ENCODE peak calls at places on chromosomes 6 and 20, in nine cellular contexts. One of them, this sample, is unnamed.

GRCh38 chr6:75735491-75736186 is 13.4 kb upstream of the MYO6 start:
- DNase-seq in GM13976: peak
- DNase-seq in AG09319: no peak
- DNase-seq in mucosa of descending colon: no peak
- DNase-seq in pancreas: no peak
- DNase-seq in CD4-positive, alpha-beta T cell: no peak
- DNase-seq in GM12864: no peak
- DNase-seq in cardiac fibroblast: peak
- DNase-seq in GM20000: peak
- DNase-seq in this sample: no peak

GRCh38 chr20:60754866-60755265 is 497.2 kb upstream of the CDH4 start:
- DNase-seq in GM12864: no peak
- DNase-seq in GM20000: no peak
- DNase-seq in AG09319: no peak
- DNase-seq in CD4-positive, alpha-beta T cell: no peak
- DNase-seq in GM13976: no peak
- DNase-seq in cardiac fibroblast: no peak
- DNase-seq in mucosa of descending colon: no peak
- DNase-seq in pancreas: no peak
- DNase-seq in this sample: no peak

GRCh38 chr6:137867685-137868509 is 838 bp downstream of the TNFAIP3 start:
- DNase-seq in mucosa of descending colon: peak
- DNase-seq in GM13976: no peak
- DNase-seq in cardiac fibroblast: no peak
- DNase-seq in pancreas: no peak
- DNase-seq in GM20000: peak
- DNase-seq in CD4-positive, alpha-beta T cell: peak
- DNase-seq in GM12864: no peak
- DNase-seq in AG09319: no peak
- DNase-seq in this sample: peak

GRCh38 chr6:85405175-85405852 is 44.6 kb upstream of the NT5E start:
- DNase-seq in cardiac fibroblast: no peak
- DNase-seq in pancreas: peak
- DNase-seq in GM12864: no peak
- DNase-seq in GM20000: no peak
- DNase-seq in AG09319: peak
- DNase-seq in mucosa of descending colon: peak
- DNase-seq in GM13976: no peak
- DNase-seq in CD4-positive, alpha-beta T cell: no peak
- DNase-seq in this sample: no peak

GRCh38 chr6:5762561-5762968 is 244.2 kb downstream of the NRN1 start:
- DNase-seq in GM12864: no peak
- DNase-seq in cardiac fibroblast: peak
- DNase-seq in CD4-positive, alpha-beta T cell: no peak
- DNase-seq in GM13976: no peak
- DNase-seq in GM20000: no peak
- DNase-seq in AG09319: no peak
- DNase-seq in pancreas: no peak
- DNase-seq in mucosa of descending colon: no peak
- DNase-seq in this sample: no peak

GRCh38 chr6:147530132-147531060 is 21.9 kb downstream of the SAMD5 start:
- DNase-seq in pancreas: no peak
- DNase-seq in CD4-positive, alpha-beta T cell: no peak
- DNase-seq in GM20000: no peak
- DNase-seq in GM12864: no peak
- DNase-seq in cardiac fibroblast: no peak
- DNase-seq in mucosa of descending colon: peak
- DNase-seq in AG09319: no peak
- DNase-seq in GM13976: no peak
- DNase-seq in this sample: no peak

GRCh38 chr20:33394718-33395117 is 6.6 kb downstream of the CDK5RAP1 start:
- DNase-seq in CD4-positive, alpha-beta T cell: no peak
- DNase-seq in pancreas: no peak
- DNase-seq in GM12864: no peak
- DNase-seq in GM13976: no peak
- DNase-seq in GM20000: no peak
- DNase-seq in mucosa of descending colon: no peak
- DNase-seq in cardiac fibroblast: no peak
- DNase-seq in AG09319: no peak
- DNase-seq in this sample: no peak

GRCh38 chr6:143592335-143592734 is 80.8 kb upstream of the FUCA2 start:
- DNase-seq in GM12864: no peak
- DNase-seq in GM13976: no peak
- DNase-seq in mucosa of descending colon: no peak
- DNase-seq in pancreas: no peak
- DNase-seq in CD4-positive, alpha-beta T cell: no peak
- DNase-seq in AG09319: no peak
- DNase-seq in cardiac fibroblast: no peak
- DNase-seq in GM20000: no peak
- DNase-seq in this sample: no peak

GRCh38 chr20:62069741-62070216 is 4.1 kb upstream of the TAF4 start:
- DNase-seq in GM13976: no peak
- DNase-seq in GM20000: no peak
- DNase-seq in GM12864: no peak
- DNase-seq in cardiac fibroblast: peak
- DNase-seq in AG09319: no peak
- DNase-seq in CD4-positive, alpha-beta T cell: no peak
- DNase-seq in mucosa of descending colon: peak
- DNase-seq in pancreas: peak
- DNase-seq in this sample: no peak

GRCh38 chr6:112480551-112480950 is 133.4 kb downstream of the RFPL4B start:
- DNase-seq in pancreas: no peak
- DNase-seq in AG09319: no peak
- DNase-seq in GM20000: no peak
- DNase-seq in mucosa of descending colon: no peak
- DNase-seq in CD4-positive, alpha-beta T cell: no peak
- DNase-seq in cardiac fibroblast: peak
- DNase-seq in GM12864: no peak
- DNase-seq in GM13976: no peak
- DNase-seq in this sample: no peak

GRCh38 chr6:80457044-80457933 is 350.8 kb downstream of the BCKDHB start:
- DNase-seq in GM12864: no peak
- DNase-seq in GM20000: no peak
- DNase-seq in cardiac fibroblast: peak
- DNase-seq in GM13976: no peak
- DNase-seq in mucosa of descending colon: no peak
- DNase-seq in CD4-positive, alpha-beta T cell: no peak
- DNase-seq in AG09319: peak
- DNase-seq in pancreas: peak
- DNase-seq in this sample: no peak
- TF ChIP-seq CTCF in GM12864: no peak
- TF ChIP-seq CTCF in GM20000: no peak
- TF ChIP-seq CTCF in cardiac fibroblast: no peak
- TF ChIP-seq CTCF in GM13976: no peak
- TF ChIP-seq CTCF in mucosa of descending colon: no peak
- TF ChIP-seq CTCF in CD4-positive, alpha-beta T cell: no peak
- TF ChIP-seq CTCF in AG09319: no peak
- TF ChIP-seq CTCF in pancreas: no peak
- TF ChIP-seq CTCF in this sample: no peak

GRCh38 chr20:17504898-17505663 is 26.1 kb downstream of the BFSP1 start:
- DNase-seq in pancreas: peak
- DNase-seq in cardiac fibroblast: peak
- DNase-seq in mucosa of descending colon: peak
- DNase-seq in CD4-positive, alpha-beta T cell: peak
- DNase-seq in AG09319: peak
- DNase-seq in GM12864: peak
- DNase-seq in GM20000: peak
- DNase-seq in GM13976: peak
- DNase-seq in this sample: peak
- TF ChIP-seq CTCF in pancreas: peak
- TF ChIP-seq CTCF in cardiac fibroblast: peak
- TF ChIP-seq CTCF in mucosa of descending colon: peak
- TF ChIP-seq CTCF in CD4-positive, alpha-beta T cell: peak
- TF ChIP-seq CTCF in AG09319: peak
- TF ChIP-seq CTCF in GM12864: peak
- TF ChIP-seq CTCF in GM20000: peak
- TF ChIP-seq CTCF in GM13976: peak
- TF ChIP-seq CTCF in this sample: peak

DNA sequence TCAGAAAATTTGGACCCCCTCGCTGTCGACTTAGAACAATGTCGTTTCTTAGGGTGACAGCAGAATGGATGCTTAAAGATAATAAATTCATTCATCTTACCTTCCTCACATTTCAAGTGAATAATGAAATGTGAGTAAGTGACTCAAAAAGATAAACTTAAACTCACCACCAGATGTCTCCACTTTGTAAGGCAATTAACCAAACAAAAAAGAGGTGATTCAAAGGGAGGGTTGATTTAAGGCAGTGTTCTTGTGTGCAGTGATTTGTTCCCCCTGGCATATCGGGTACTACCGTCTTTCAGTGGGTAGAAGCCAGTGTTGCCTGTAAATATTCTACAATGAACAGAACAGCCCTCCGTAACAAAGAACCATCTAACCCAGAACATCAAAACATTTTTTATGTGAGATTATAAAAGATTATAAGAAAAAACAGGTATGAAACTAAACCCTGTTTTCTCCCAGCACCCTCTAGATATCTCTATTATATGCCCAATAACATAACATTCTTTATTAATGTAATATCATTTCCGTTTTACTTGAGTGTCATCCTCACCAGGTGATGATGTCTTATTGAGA is 589.7 kb downstream of the CBLN4 start:
- DNase-seq in mucosa of descending colon: no peak
- DNase-seq in CD4-positive, alpha-beta T cell: no peak
- DNase-seq in pancreas: no peak
- DNase-seq in GM13976: no peak
- DNase-seq in cardiac fibroblast: peak
- DNase-seq in AG09319: no peak
- DNase-seq in GM12864: no peak
- DNase-seq in GM20000: no peak
- DNase-seq in this sample: no peak
- TF ChIP-seq CTCF in mucosa of descending colon: no peak
- TF ChIP-seq CTCF in CD4-positive, alpha-beta T cell: no peak
- TF ChIP-seq CTCF in pancreas: no peak
- TF ChIP-seq CTCF in GM13976: no peak
- TF ChIP-seq CTCF in cardiac fibroblast: peak
- TF ChIP-seq CTCF in AG09319: no peak
- TF ChIP-seq CTCF in GM12864: no peak
- TF ChIP-seq CTCF in GM20000: no peak
- TF ChIP-seq CTCF in this sample: no peak

GRCh38 chr6:43129434-43130194 is 41.5 kb upstream of the SRF start:
- DNase-seq in AG09319: no peak
- DNase-seq in GM20000: peak
- DNase-seq in mucosa of descending colon: peak
- DNase-seq in pancreas: no peak
- DNase-seq in cardiac fibroblast: peak
- DNase-seq in CD4-positive, alpha-beta T cell: no peak
- DNase-seq in GM12864: no peak
- DNase-seq in GM13976: peak
- DNase-seq in this sample: no peak
- TF ChIP-seq CTCF in AG09319: peak
- TF ChIP-seq CTCF in GM20000: peak
- TF ChIP-seq CTCF in mucosa of descending colon: peak
- TF ChIP-seq CTCF in pancreas: no peak
- TF ChIP-seq CTCF in cardiac fibroblast: peak
- TF ChIP-seq CTCF in CD4-positive, alpha-beta T cell: no peak
- TF ChIP-seq CTCF in GM12864: peak
- TF ChIP-seq CTCF in GM13976: peak
- TF ChIP-seq CTCF in this sample: no peak

This sample was measured in B cell.